ENCODE peak calls at places on chromosomes 13 and 19, in eight cellular contexts. P is Calu3; Z is stimulated activated CD4-positive, alpha-beta T cell treated with anti-CD3 and anti-CD28 coated beads, Interleukin-15, amount 100 ng/mL, for 1 hour; G is ecto neural progenitor cell; U is T-helper 2 cell; R is cardiac fibroblast; F is HS-5; M is MCF 10A. L is an unnamed sample.

GRCh38 chr13:102091231-102091630 is 310.6 kb downstream of the FGF14 start:
- DNase-seq in P (peak), Z (no peak), U (no peak), G (peak), R (no peak), M (peak), F (peak), L (no peak)

GRCh38 chr19:47239610-47240296 is 8.8 kb upstream of the BBC3 start:
- DNase-seq in G (peak), M (no peak), P (peak), R (peak), Z (peak), F (no peak), U (peak), L (peak)

GRCh38 chr13:74867460-74867859 is 614.5 kb downstream of the TBC1D4 start:
- DNase-seq in F (no peak), M (peak), G (no peak), U (no peak), Z (no peak), R (peak), P (no peak), L (no peak)

GRCh38 chr19:29491995-29492577 is 33.7 kb upstream of the VSTM2B start:
- DNase-seq in F (no peak), G (no peak), P (no peak), R (no peak), Z (no peak), U (no peak), M (no peak), L (no peak)

GRCh38 chr13:31321457-31321856 is 121.7 kb downstream of the B3GLCT start:
- DNase-seq in P (no peak), U (no peak), G (no peak), Z (no peak), M (no peak), R (no peak), F (no peak), L (no peak)

GRCh38 chr19:1512671-1513491 is at the start of gene ADAMTSL5:
- DNase-seq in Z (peak), M (peak), F (no peak), G (no peak), U (peak), P (peak), R (peak), L (peak)

GRCh38 chr19:3012522-3013260 is 16.4 kb downstream of the TLE2 start:
- DNase-seq in M (no peak), G (no peak), U (no peak), R (peak), Z (no peak), F (no peak), P (no peak), L (no peak)

GRCh38 chr13:75175575-75175974 is 306.4 kb downstream of the TBC1D4 start:
- DNase-seq in R (no peak), P (no peak), G (no peak), U (no peak), Z (no peak), M (no peak), F (no peak), L (no peak)

GRCh38 chr13:37446503-37446902 is 152.1 kb downstream of the POSTN start:
- DNase-seq in R (peak), P (no peak), M (peak), Z (no peak), F (peak), G (no peak), U (no peak), L (peak)

GRCh38 chr13:40251343-40252032 is 415.0 kb downstream of the FOXO1 start:
- DNase-seq in P (no peak), G (no peak), M (peak), Z (no peak), U (no peak), F (no peak), R (peak), L (no peak)

GRCh38 chr19:17865364-17866311 is 5.9 kb downstream of the RPL18A start:
- DNase-seq in F (no peak), P (peak), R (no peak), Z (no peak), M (peak), G (no peak), U (no peak), L (no peak)

GRCh38 chr13:106100261-106100919 is 435.1 kb downstream of the EFNB2 start:
- DNase-seq in G (peak), P (peak), Z (no peak), F (no peak), U (no peak), M (peak), R (no peak), L (no peak)

GRCh38 chr19:40193587-40193849 is 2.3 kb downstream of the MAP3K10 start:
- DNase-seq in M (no peak), U (no peak), F (no peak), G (no peak), P (no peak), R (peak), Z (no peak), L (peak)

GRCh38 chr19:56137405-56137804 is 3.7 kb upstream of the ZNF444 start:
- DNase-seq in Z (no peak), F (no peak), U (no peak), P (peak), R (no peak), M (no peak), G (no peak), L (no peak)

GRCh38 chr13:20118268-20119140 is 42.3 kb downstream of the GJA3 start:
- DNase-seq in R (peak), G (peak), F (no peak), P (peak), M (no peak), U (peak), Z (peak), L (peak)

GRCh38 chr13:20410726-20411125 is 114.9 kb downstream of the CRYL1 start:
- DNase-seq in F (no peak), P (no peak), Z (no peak), U (no peak), G (no peak), R (no peak), M (no peak), L (no peak)

GRCh38 chr19:43416951-43417623 is 2.4 kb downstream of the TEX101 start:
- DNase-seq in M (no peak), U (no peak), R (no peak), P (no peak), Z (no peak), G (no peak), F (no peak), L (no peak)

GRCh38 chr13:42420304-42420703 is 148.4 kb downstream of the AKAP11 start:
- DNase-seq in F (no peak), P (no peak), U (no peak), Z (no peak), R (no peak), G (no peak), M (no peak), L (no peak)

GRCh38 chr13:66405908-66406802 is 824.0 kb downstream of the PCDH9 start:
- DNase-seq in F (peak), G (no peak), U (no peak), P (no peak), R (peak), M (peak), Z (no peak), L (no peak)

GRCh38 chr13:95644611-95645052 is at the start of gene DZIP1:
- DNase-seq in U (no peak), P (peak), R (peak), F (no peak), G (peak), M (peak), Z (no peak), L (peak)

GRCh38 chr13:36764536-36764935 is 54.5 kb upstream of the RFXAP start:
- DNase-seq in P (no peak), U (no peak), G (no peak), M (no peak), F (no peak), Z (no peak), R (no peak), L (no peak)